ENCODE peak calls at places on chromosomes 2 and 18, in four cellular contexts. One of them, this sample, is unnamed.

GRCh38 chr2:127453392-127454171 is 35.4 kb downstream of the PROC start:
- DNase-seq in colonic mucosa: no peak
- DNase-seq in right lobe of liver: no peak
- DNase-seq in heart left ventricle: no peak
- DNase-seq in this sample: peak; percentile 48

GRCh38 chr2:25698752-25699151 is 25.4 kb upstream of the DTNB start:
- DNase-seq in colonic mucosa: no peak
- DNase-seq in right lobe of liver: no peak
- DNase-seq in heart left ventricle: no peak
- DNase-seq in this sample: no peak

GRCh38 chr2:58448065-58448507 is 207.0 kb upstream of the FANCL start:
- DNase-seq in colonic mucosa: peak; percentile 72
- DNase-seq in right lobe of liver: peak; percentile 61
- DNase-seq in heart left ventricle: peak; percentile 26
- DNase-seq in this sample: peak; percentile 66

GRCh38 chr2:35080231-35080905 is 1275.2 kb upstream of the CRIM1 start:
- DNase-seq in colonic mucosa: no peak
- DNase-seq in right lobe of liver: no peak
- DNase-seq in heart left ventricle: no peak
- DNase-seq in this sample: no peak

GRCh38 chr2:236343400-236344161 is 79.4 kb upstream of the ASB18 start:
- DNase-seq in colonic mucosa: peak; percentile 45
- DNase-seq in right lobe of liver: no peak
- DNase-seq in heart left ventricle: peak; percentile 45
- DNase-seq in this sample: peak; percentile 63

GRCh38 chr2:23685201-23685600 is 241.7 kb downstream of the ATAD2B start:
- DNase-seq in colonic mucosa: no peak
- DNase-seq in right lobe of liver: no peak
- DNase-seq in heart left ventricle: no peak
- DNase-seq in this sample: no peak

GRCh38 chr2:239611222-239611795 is 210.5 kb upstream of the HDAC4 start:
- DNase-seq in colonic mucosa: peak; percentile 17
- DNase-seq in right lobe of liver: peak; percentile 39
- DNase-seq in heart left ventricle: peak; percentile 7
- DNase-seq in this sample: no peak

GRCh38 chr2:121043827-121044222 is 241.2 kb downstream of the TFCP2L1 start:
- DNase-seq in colonic mucosa: no peak
- DNase-seq in right lobe of liver: no peak
- DNase-seq in heart left ventricle: no peak
- DNase-seq in this sample: no peak

GRCh38 chr2:187546762-187547333 is 7.4 kb downstream of the TFPI start:
- DNase-seq in colonic mucosa: no peak
- DNase-seq in right lobe of liver: no peak
- DNase-seq in heart left ventricle: no peak
- DNase-seq in this sample: no peak

GRCh38 chr18:63317556-63317946 is 2.0 kb downstream of the BCL2 start:
- DNase-seq in colonic mucosa: no peak
- DNase-seq in right lobe of liver: no peak
- DNase-seq in heart left ventricle: no peak
- DNase-seq in this sample: no peak

GRCh38 chr2:182824056-182824758 is 42.2 kb downstream of the FRZB start:
- DNase-seq in colonic mucosa: no peak
- DNase-seq in right lobe of liver: no peak
- DNase-seq in heart left ventricle: no peak
- DNase-seq in this sample: peak; percentile 17

GRCh38 chr2:54909006-54909405 is 141.2 kb downstream of the RTN4 start:
- DNase-seq in colonic mucosa: no peak
- DNase-seq in right lobe of liver: no peak
- DNase-seq in heart left ventricle: no peak
- DNase-seq in this sample: no peak

GRCh38 chr2:224570328-224570993 is 14.7 kb downstream of the CUL3 start:
- DNase-seq in colonic mucosa: no peak
- DNase-seq in right lobe of liver: no peak
- DNase-seq in heart left ventricle: peak; percentile 28
- DNase-seq in this sample: peak; percentile 51

GRCh38 chr18:8948471-8949149 is 153.9 kb upstream of the NDUFV2 start:
- DNase-seq in colonic mucosa: no peak
- DNase-seq in right lobe of liver: no peak
- DNase-seq in heart left ventricle: no peak
- DNase-seq in this sample: no peak

GRCh38 chr2:237427807-237428506 is 14.0 kb upstream of the COL6A3 start:
- DNase-seq in colonic mucosa: no peak
- DNase-seq in right lobe of liver: no peak
- DNase-seq in heart left ventricle: no peak
- DNase-seq in this sample: no peak

GRCh38 chr18:28728891-28729290 is 552.0 kb upstream of the CDH2 start:
- DNase-seq in colonic mucosa: no peak
- DNase-seq in right lobe of liver: no peak
- DNase-seq in heart left ventricle: no peak
- DNase-seq in this sample: no peak

GRCh38 chr2:218979846-218980738 is 4.9 kb downstream of the FEV start:
- DNase-seq in colonic mucosa: peak; percentile 87
- DNase-seq in right lobe of liver: peak; percentile 82
- DNase-seq in heart left ventricle: peak; percentile 80
- DNase-seq in this sample: peak; percentile 87

GRCh38 chr2:110948027-110948687 is 172.6 kb upstream of the BCL2L11 start:
- DNase-seq in colonic mucosa: no peak
- DNase-seq in right lobe of liver: no peak
- DNase-seq in heart left ventricle: no peak
- DNase-seq in this sample: peak; percentile 32

GRCh38 chr2:149924028-149924427 is 336.5 kb upstream of the MMADHC start:
- DNase-seq in colonic mucosa: no peak
- DNase-seq in right lobe of liver: no peak
- DNase-seq in heart left ventricle: no peak
- DNase-seq in this sample: no peak

GRCh38 chr2:31980674-31981356 is 30.0 kb downstream of the MEMO1 start:
- DNase-seq in colonic mucosa: no peak
- DNase-seq in right lobe of liver: no peak
- DNase-seq in heart left ventricle: no peak
- DNase-seq in this sample: peak; percentile 7

GRCh38 chr2:17756629-17757028 is 2.7 kb downstream of the GEN1 start:
- DNase-seq in colonic mucosa: no peak
- DNase-seq in right lobe of liver: no peak
- DNase-seq in heart left ventricle: no peak
- DNase-seq in this sample: no peak

GRCh38 chr2:17759805-17760204 is 5.9 kb downstream of the GEN1 start:
- DNase-seq in colonic mucosa: no peak
- DNase-seq in right lobe of liver: peak; percentile 69
- DNase-seq in heart left ventricle: no peak
- DNase-seq in this sample: no peak

GRCh38 chr2:17758123-17758522 is 4.2 kb downstream of the GEN1 start:
- DNase-seq in colonic mucosa: no peak
- DNase-seq in right lobe of liver: no peak
- DNase-seq in heart left ventricle: no peak
- DNase-seq in this sample: no peak

GRCh38 chr2:17754773-17755425 is 961 bp downstream of the GEN1 start:
- DNase-seq in colonic mucosa: no peak
- DNase-seq in right lobe of liver: no peak
- DNase-seq in heart left ventricle: no peak
- DNase-seq in this sample: no peak

DNA sequence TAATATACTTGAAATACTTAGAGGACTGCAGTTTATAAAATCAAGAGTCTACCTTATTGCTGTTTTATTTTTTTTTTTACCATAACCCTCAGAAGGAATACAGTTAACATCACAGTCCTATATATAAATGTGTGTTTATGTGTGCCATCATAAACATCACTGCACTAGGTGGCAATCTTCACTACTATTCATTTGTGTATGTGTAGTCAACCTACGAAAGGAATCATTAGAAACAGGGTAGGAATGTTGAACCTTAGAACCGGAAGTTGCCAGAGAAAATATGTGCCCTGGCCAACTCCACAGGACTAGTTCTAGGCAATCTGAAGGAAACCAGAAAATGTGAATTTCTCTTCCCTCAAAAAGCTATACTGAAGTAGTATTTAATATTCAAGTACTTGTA is 3.4 kb downstream of the GEN1 start:
- DNase-seq in colonic mucosa: no peak
- DNase-seq in right lobe of liver: peak; percentile 50
- DNase-seq in heart left ventricle: no peak
- DNase-seq in this sample: no peak
- TF ChIP-seq CTCF in colonic mucosa: no peak
- TF ChIP-seq CTCF in right lobe of liver: peak; percentile 39
- TF ChIP-seq CTCF in heart left ventricle: no peak
- TF ChIP-seq CTCF in this sample: no peak

DNA sequence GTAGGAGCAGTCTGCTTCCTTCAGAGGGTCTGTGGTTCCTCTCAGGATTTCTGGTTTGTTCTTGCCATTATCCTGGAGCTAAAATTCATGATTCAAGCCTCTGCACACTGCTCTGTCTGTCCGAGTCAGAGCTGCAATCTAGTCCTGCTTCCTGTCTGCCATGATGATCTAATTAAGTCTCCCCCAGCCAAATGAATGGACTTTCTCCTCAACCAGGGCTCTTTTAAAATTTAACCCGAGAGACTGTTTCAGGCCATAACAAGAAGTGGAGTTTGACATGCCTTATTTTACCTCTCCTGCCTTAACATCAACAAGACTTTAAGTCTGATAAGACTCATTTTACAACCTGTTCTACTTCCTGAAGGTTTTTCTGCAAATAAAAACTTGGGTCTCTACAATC is 1009.6 kb upstream of the DDX18 start:
- DNase-seq in colonic mucosa: peak; percentile 30
- DNase-seq in right lobe of liver: no peak
- DNase-seq in heart left ventricle: no peak
- DNase-seq in this sample: no peak
- H3K9me3 ChIP-seq in colonic mucosa: no peaks in the 10 kb centered on the region
- H3K9me3 ChIP-seq in right lobe of liver: no peaks in the 10 kb centered on the region
- H3K9me3 ChIP-seq in heart left ventricle: peaks cover 22% of the 10 kb centered on the region
- H3K9me3 ChIP-seq in this sample: no peaks in the 10 kb centered on the region

GRCh38 chr2:8510519-8510918 is 171.3 kb upstream of the ID2 start:
- DNase-seq in colonic mucosa: no peak
- DNase-seq in right lobe of liver: no peak
- DNase-seq in heart left ventricle: peak; percentile 53
- DNase-seq in this sample: no peak
- H3K4me1 ChIP-seq in colonic mucosa: no peaks in the 10 kb centered on the region
- H3K4me1 ChIP-seq in right lobe of liver: no peaks in the 10 kb centered on the region
- H3K4me1 ChIP-seq in heart left ventricle: peaks cover 7% of the 10 kb centered on the region
- H3K4me1 ChIP-seq in this sample: no peaks in the 10 kb centered on the region

DNA sequence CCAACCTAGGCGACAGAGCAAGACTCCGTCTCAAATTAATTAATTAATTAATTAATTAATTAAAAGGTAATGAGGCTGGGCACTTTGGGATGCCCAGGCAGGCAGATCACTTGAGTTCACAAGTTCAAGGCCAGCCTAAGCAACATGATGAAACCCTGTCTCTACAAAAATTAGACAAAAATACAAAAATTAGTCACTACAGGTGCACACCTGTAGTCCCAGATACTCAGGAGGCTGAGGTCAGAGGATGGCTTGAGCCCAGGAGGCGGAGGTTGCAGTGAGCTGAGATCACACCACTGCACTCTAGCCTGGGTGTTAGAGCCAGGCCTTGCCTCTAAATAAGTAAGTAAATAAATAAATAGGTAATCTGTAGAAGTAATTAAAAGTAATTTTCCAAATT is 6.8 kb downstream of the SF3B1 start:
- DNase-seq in colonic mucosa: no peak
- DNase-seq in right lobe of liver: no peak
- DNase-seq in heart left ventricle: no peak
- DNase-seq in this sample: no peak
- TF ChIP-seq CTCF in colonic mucosa: no peak
- TF ChIP-seq CTCF in right lobe of liver: no peak
- TF ChIP-seq CTCF in heart left ventricle: no peak
- TF ChIP-seq CTCF in this sample: no peak

GRCh38 chr18:14106906-14107305 is 25.3 kb downstream of the ZNF519 start:
- DNase-seq in colonic mucosa: no peak
- DNase-seq in right lobe of liver: no peak
- DNase-seq in heart left ventricle: no peak
- DNase-seq in this sample: no peak

GRCh38 chr18:14100503-14101286 is 31.5 kb downstream of the ZNF519 start:
- DNase-seq in colonic mucosa: no peak
- DNase-seq in right lobe of liver: no peak
- DNase-seq in heart left ventricle: no peak
- DNase-seq in this sample: no peak

GRCh38 chr18:14104906-14105748 is 27.1 kb downstream of the ZNF519 start:
- DNase-seq in colonic mucosa: no peak
- DNase-seq in right lobe of liver: no peak
- DNase-seq in heart left ventricle: no peak
- DNase-seq in this sample: no peak
- H3K9me3 ChIP-seq in colonic mucosa: no peaks in the 10 kb centered on the region
- H3K9me3 ChIP-seq in right lobe of liver: peaks cover 5% of the 10 kb centered on the region
- H3K9me3 ChIP-seq in heart left ventricle: peaks cover 57% of the 10 kb centered on the region
- H3K9me3 ChIP-seq in this sample: no peaks in the 10 kb centered on the region

GRCh38 chr2:43159797-43160196 is 66.6 kb downstream of the ZFP36L2 start:
- DNase-seq in colonic mucosa: no peak
- DNase-seq in right lobe of liver: no peak
- DNase-seq in heart left ventricle: no peak
- DNase-seq in this sample: no peak

GRCh38 chr2:43163365-43163715 is 63.1 kb downstream of the ZFP36L2 start:
- DNase-seq in colonic mucosa: no peak
- DNase-seq in right lobe of liver: no peak
- DNase-seq in heart left ventricle: no peak
- DNase-seq in this sample: no peak

GRCh38 chr2:43164686-43165085 is 61.7 kb downstream of the ZFP36L2 start:
- DNase-seq in colonic mucosa: no peak
- DNase-seq in right lobe of liver: no peak
- DNase-seq in heart left ventricle: no peak
- DNase-seq in this sample: no peak

GRCh38 chr2:43160778-43161177 is 65.6 kb downstream of the ZFP36L2 start:
- DNase-seq in colonic mucosa: peak; percentile 81
- DNase-seq in right lobe of liver: peak; percentile 67
- DNase-seq in heart left ventricle: no peak
- DNase-seq in this sample: no peak

GRCh38 chr2:43161650-43162542 is 64.5 kb downstream of the ZFP36L2 start:
- DNase-seq in colonic mucosa: peak; percentile 91
- DNase-seq in right lobe of liver: peak; percentile 64
- DNase-seq in heart left ventricle: no peak
- DNase-seq in this sample: peak; percentile 57
- H3K4me1 ChIP-seq in colonic mucosa: peaks cover 28% of the 10 kb centered on the region
- H3K4me1 ChIP-seq in right lobe of liver: peaks cover 13% of the 10 kb centered on the region
- H3K4me1 ChIP-seq in heart left ventricle: peaks cover 11% of the 10 kb centered on the region
- H3K4me1 ChIP-seq in this sample: peaks cover 72% of the 10 kb centered on the region

GRCh38 chr2:44931177-44931795 is 10.2 kb upstream of the SIX3 start:
- DNase-seq in colonic mucosa: no peak
- DNase-seq in right lobe of liver: no peak
- DNase-seq in heart left ventricle: no peak
- DNase-seq in this sample: no peak
- TF ChIP-seq CTCF in colonic mucosa: no peak
- TF ChIP-seq CTCF in right lobe of liver: no peak
- TF ChIP-seq CTCF in heart left ventricle: no peak
- TF ChIP-seq CTCF in this sample: no peak

This sample was measured in body of pancreas.